ENCODE peak calls at places on chromosomes 1 and 21, in seven cellular contexts. One of them, this sample, is unnamed.

GRCh38 chr1:27517907-27518718 is 28.1 kb upstream of the WASF2 start:
- DNase-seq in mucosa of descending colon: peak; percentile 91
- DNase-seq in cardiac fibroblast: no peak
- DNase-seq in esophagus muscularis mucosa: no peak
- DNase-seq in right lobe of liver: no peak
- DNase-seq in prostate gland: no peak
- DNase-seq in breast epithelium: no peak
- DNase-seq in this sample: peak; percentile 67

GRCh38 chr1:232512712-232513111 is 117.2 kb downstream of the SIPA1L2 start:
- DNase-seq in mucosa of descending colon: no peak
- DNase-seq in cardiac fibroblast: no peak
- DNase-seq in esophagus muscularis mucosa: no peak
- DNase-seq in right lobe of liver: no peak
- DNase-seq in prostate gland: no peak
- DNase-seq in breast epithelium: no peak
- DNase-seq in this sample: no peak

GRCh38 chr1:223628233-223628632 is 37.3 kb downstream of the CAPN8 start:
- DNase-seq in mucosa of descending colon: peak; percentile 58
- DNase-seq in cardiac fibroblast: peak; percentile 27
- DNase-seq in esophagus muscularis mucosa: no peak
- DNase-seq in right lobe of liver: peak; percentile 43
- DNase-seq in prostate gland: peak; percentile 10
- DNase-seq in breast epithelium: no peak
- DNase-seq in this sample: peak; percentile 22

GRCh38 chr1:24769656-24770651 is 24.7 kb downstream of the CLIC4 start:
- DNase-seq in mucosa of descending colon: no peak
- DNase-seq in cardiac fibroblast: peak; percentile 95
- DNase-seq in esophagus muscularis mucosa: peak; percentile 29
- DNase-seq in right lobe of liver: no peak
- DNase-seq in prostate gland: peak; percentile 29
- DNase-seq in breast epithelium: no peak
- DNase-seq in this sample: peak; percentile 86

GRCh38 chr1:186310307-186310706 is 64.7 kb downstream of the TPR start:
- DNase-seq in mucosa of descending colon: no peak
- DNase-seq in cardiac fibroblast: no peak
- DNase-seq in esophagus muscularis mucosa: no peak
- DNase-seq in right lobe of liver: no peak
- DNase-seq in prostate gland: no peak
- DNase-seq in breast epithelium: no peak
- DNase-seq in this sample: no peak

GRCh38 chr1:113451710-113452109 is 61.4 kb downstream of the MAGI3 start:
- DNase-seq in mucosa of descending colon: no peak
- DNase-seq in cardiac fibroblast: no peak
- DNase-seq in esophagus muscularis mucosa: no peak
- DNase-seq in right lobe of liver: no peak
- DNase-seq in prostate gland: no peak
- DNase-seq in breast epithelium: no peak
- DNase-seq in this sample: no peak

GRCh38 chr1:228009116-228009827 is 2.5 kb downstream of the WNT3A start:
- DNase-seq in mucosa of descending colon: no peak
- DNase-seq in cardiac fibroblast: no peak
- DNase-seq in esophagus muscularis mucosa: peak; percentile 85
- DNase-seq in right lobe of liver: no peak
- DNase-seq in prostate gland: no peak
- DNase-seq in breast epithelium: peak; percentile 10
- DNase-seq in this sample: no peak

GRCh38 chr1:45364294-45364693 is 24.1 kb upstream of the MUTYH start:
- DNase-seq in mucosa of descending colon: no peak
- DNase-seq in cardiac fibroblast: no peak
- DNase-seq in esophagus muscularis mucosa: no peak
- DNase-seq in right lobe of liver: no peak
- DNase-seq in prostate gland: no peak
- DNase-seq in breast epithelium: no peak
- DNase-seq in this sample: no peak

GRCh38 chr1:99645199-99645598 is 714 bp upstream of the PALMD start:
- DNase-seq in mucosa of descending colon: no peak
- DNase-seq in cardiac fibroblast: peak; percentile 81
- DNase-seq in esophagus muscularis mucosa: no peak
- DNase-seq in right lobe of liver: peak; percentile 57
- DNase-seq in prostate gland: peak; percentile 68
- DNase-seq in breast epithelium: peak; percentile 67
- DNase-seq in this sample: peak; percentile 91

GRCh38 chr1:37811027-37811655 is 3.1 kb upstream of the YRDC start:
- DNase-seq in mucosa of descending colon: peak; percentile 78
- DNase-seq in cardiac fibroblast: peak; percentile 87
- DNase-seq in esophagus muscularis mucosa: no peak
- DNase-seq in right lobe of liver: peak; percentile 50
- DNase-seq in prostate gland: no peak
- DNase-seq in breast epithelium: peak; percentile 42
- DNase-seq in this sample: peak; percentile 82

GRCh38 chr1:169892819-169893644 is 664 bp downstream of the SCYL3 start:
- DNase-seq in mucosa of descending colon: no peak
- DNase-seq in cardiac fibroblast: peak; percentile 49
- DNase-seq in esophagus muscularis mucosa: no peak
- DNase-seq in right lobe of liver: no peak
- DNase-seq in prostate gland: peak; percentile 10
- DNase-seq in breast epithelium: no peak
- DNase-seq in this sample: peak; percentile 19

GRCh38 chr1:199113265-199113869 is 474.5 kb downstream of the PTPRC start:
- DNase-seq in mucosa of descending colon: peak; percentile 73
- DNase-seq in cardiac fibroblast: peak; percentile 81
- DNase-seq in esophagus muscularis mucosa: no peak
- DNase-seq in right lobe of liver: peak; percentile 42
- DNase-seq in prostate gland: no peak
- DNase-seq in breast epithelium: no peak
- DNase-seq in this sample: peak; percentile 75

GRCh38 chr1:215104283-215104682 is 21.7 kb downstream of the KCNK2 start:
- DNase-seq in mucosa of descending colon: no peak
- DNase-seq in cardiac fibroblast: no peak
- DNase-seq in esophagus muscularis mucosa: no peak
- DNase-seq in right lobe of liver: no peak
- DNase-seq in prostate gland: no peak
- DNase-seq in breast epithelium: no peak
- DNase-seq in this sample: peak; percentile 49

GRCh38 chr1:43521078-43521477 is 9.6 kb upstream of the PTPRF start:
- DNase-seq in mucosa of descending colon: no peak
- DNase-seq in cardiac fibroblast: no peak
- DNase-seq in esophagus muscularis mucosa: no peak
- DNase-seq in right lobe of liver: no peak
- DNase-seq in prostate gland: no peak
- DNase-seq in breast epithelium: no peak
- DNase-seq in this sample: no peak

GRCh38 chr1:196902344-196902743 is 14.5 kb downstream of the CFHR4 start:
- DNase-seq in mucosa of descending colon: no peak
- DNase-seq in cardiac fibroblast: no peak
- DNase-seq in esophagus muscularis mucosa: no peak
- DNase-seq in right lobe of liver: no peak
- DNase-seq in prostate gland: no peak
- DNase-seq in breast epithelium: no peak
- DNase-seq in this sample: no peak

GRCh38 chr1:28258628-28259251 is 578 bp upstream of the SESN2 start:
- DNase-seq in mucosa of descending colon: no peak
- DNase-seq in cardiac fibroblast: no peak
- DNase-seq in esophagus muscularis mucosa: no peak
- DNase-seq in right lobe of liver: no peak
- DNase-seq in prostate gland: no peak
- DNase-seq in breast epithelium: no peak
- DNase-seq in this sample: peak; percentile 54

GRCh38 chr1:93662481-93663190 is 19.0 kb downstream of the BCAR3 start:
- DNase-seq in mucosa of descending colon: no peak
- DNase-seq in cardiac fibroblast: peak; percentile 49
- DNase-seq in esophagus muscularis mucosa: no peak
- DNase-seq in right lobe of liver: no peak
- DNase-seq in prostate gland: no peak
- DNase-seq in breast epithelium: no peak
- DNase-seq in this sample: no peak

GRCh38 chr21:31255036-31255435 is 89.0 kb downstream of the TIAM1 start:
- DNase-seq in mucosa of descending colon: no peak
- DNase-seq in cardiac fibroblast: no peak
- DNase-seq in esophagus muscularis mucosa: no peak
- DNase-seq in right lobe of liver: no peak
- DNase-seq in prostate gland: no peak
- DNase-seq in breast epithelium: no peak
- DNase-seq in this sample: peak; percentile 33

GRCh38 chr21:46605759-46606426 is 1.0 kb upstream of the S100B start:
- DNase-seq in mucosa of descending colon: peak; percentile 55
- DNase-seq in cardiac fibroblast: no peak
- DNase-seq in esophagus muscularis mucosa: no peak
- DNase-seq in right lobe of liver: no peak
- DNase-seq in prostate gland: no peak
- DNase-seq in breast epithelium: no peak
- DNase-seq in this sample: no peak

GRCh38 chr1:151935154-151935553 is 25.8 kb upstream of the THEM4 start:
- DNase-seq in mucosa of descending colon: no peak
- DNase-seq in cardiac fibroblast: peak; percentile 46
- DNase-seq in esophagus muscularis mucosa: peak; percentile 24
- DNase-seq in right lobe of liver: no peak
- DNase-seq in prostate gland: no peak
- DNase-seq in breast epithelium: no peak
- DNase-seq in this sample: no peak

GRCh38 chr1:198653815-198654413 is 15.1 kb downstream of the PTPRC start:
- DNase-seq in mucosa of descending colon: no peak
- DNase-seq in cardiac fibroblast: no peak
- DNase-seq in esophagus muscularis mucosa: no peak
- DNase-seq in right lobe of liver: no peak
- DNase-seq in prostate gland: no peak
- DNase-seq in breast epithelium: no peak
- DNase-seq in this sample: no peak

GRCh38 chr1:245183429-245183828 is 28.6 kb downstream of the KIF26B start:
- DNase-seq in mucosa of descending colon: no peak
- DNase-seq in cardiac fibroblast: no peak
- DNase-seq in esophagus muscularis mucosa: no peak
- DNase-seq in right lobe of liver: no peak
- DNase-seq in prostate gland: no peak
- DNase-seq in breast epithelium: no peak
- DNase-seq in this sample: no peak

GRCh38 chr1:94083653-94084052 is 37.3 kb downstream of the ABCA4 start:
- DNase-seq in mucosa of descending colon: no peak
- DNase-seq in cardiac fibroblast: no peak
- DNase-seq in esophagus muscularis mucosa: no peak
- DNase-seq in right lobe of liver: no peak
- DNase-seq in prostate gland: no peak
- DNase-seq in breast epithelium: no peak
- DNase-seq in this sample: no peak

GRCh38 chr1:31038360-31038759 is 27.2 kb downstream of the PUM1 start:
- DNase-seq in mucosa of descending colon: no peak
- DNase-seq in cardiac fibroblast: peak; percentile 55
- DNase-seq in esophagus muscularis mucosa: no peak
- DNase-seq in right lobe of liver: no peak
- DNase-seq in prostate gland: no peak
- DNase-seq in breast epithelium: no peak
- DNase-seq in this sample: peak; percentile 70

GRCh38 chr1:206705187-206705586 is 20.5 kb downstream of the MAPKAPK2 start:
- DNase-seq in mucosa of descending colon: no peak
- DNase-seq in cardiac fibroblast: peak; percentile 68
- DNase-seq in esophagus muscularis mucosa: no peak
- DNase-seq in right lobe of liver: no peak
- DNase-seq in prostate gland: no peak
- DNase-seq in breast epithelium: no peak
- DNase-seq in this sample: peak; percentile 74

GRCh38 chr1:233082778-233083550 is 132.6 kb downstream of the NTPCR start:
- DNase-seq in mucosa of descending colon: no peak
- DNase-seq in cardiac fibroblast: no peak
- DNase-seq in esophagus muscularis mucosa: no peak
- DNase-seq in right lobe of liver: no peak
- DNase-seq in prostate gland: no peak
- DNase-seq in breast epithelium: no peak
- DNase-seq in this sample: no peak

GRCh38 chr1:226714148-226714547 is 24.9 kb downstream of the ITPKB start:
- DNase-seq in mucosa of descending colon: no peak
- DNase-seq in cardiac fibroblast: no peak
- DNase-seq in esophagus muscularis mucosa: no peak
- DNase-seq in right lobe of liver: no peak
- DNase-seq in prostate gland: no peak
- DNase-seq in breast epithelium: no peak
- DNase-seq in this sample: peak; percentile 93
- H3K4me3 ChIP-seq in mucosa of descending colon: no peak overlapping the region
- H3K4me3 ChIP-seq in cardiac fibroblast: no peak overlapping the region
- H3K4me3 ChIP-seq in esophagus muscularis mucosa: no peak overlapping the region
- H3K4me3 ChIP-seq in right lobe of liver: no peak overlapping the region
- H3K4me3 ChIP-seq in prostate gland: no peak overlapping the region
- H3K4me3 ChIP-seq in breast epithelium: no peak overlapping the region
- H3K4me3 ChIP-seq in this sample: no peak overlapping the region

DNA sequence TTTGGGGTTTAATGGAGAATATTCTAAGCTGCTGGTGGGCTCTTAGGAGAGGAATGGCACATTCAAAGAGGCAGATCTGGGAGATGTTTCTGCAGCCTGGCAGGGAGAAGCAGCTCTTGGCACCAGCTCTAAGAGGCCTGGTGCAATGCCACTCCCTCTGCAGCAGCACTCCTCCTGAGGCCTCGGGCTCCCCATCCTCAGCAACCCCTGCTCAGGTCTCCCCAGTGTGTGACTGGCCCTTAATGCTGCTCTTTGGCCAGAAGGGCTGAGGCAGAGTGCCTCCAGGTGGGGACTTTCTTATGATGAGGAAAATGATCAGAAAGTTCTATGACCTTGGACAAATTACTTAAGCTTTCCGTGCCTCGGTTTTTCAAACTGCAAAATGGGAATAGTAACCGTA is 55.5 kb downstream of the MAB21L3 start:
- DNase-seq in mucosa of descending colon: no peak
- DNase-seq in cardiac fibroblast: no peak
- DNase-seq in esophagus muscularis mucosa: peak; percentile 57
- DNase-seq in right lobe of liver: no peak
- DNase-seq in prostate gland: no peak
- DNase-seq in breast epithelium: no peak
- DNase-seq in this sample: no peak
- TF ChIP-seq CTCF in mucosa of descending colon: no peak
- TF ChIP-seq CTCF in cardiac fibroblast: no peak
- TF ChIP-seq CTCF in esophagus muscularis mucosa: no peak
- TF ChIP-seq CTCF in right lobe of liver: no peak
- TF ChIP-seq CTCF in prostate gland: no peak
- TF ChIP-seq CTCF in breast epithelium: no peak
- TF ChIP-seq CTCF in this sample: no peak

DNA sequence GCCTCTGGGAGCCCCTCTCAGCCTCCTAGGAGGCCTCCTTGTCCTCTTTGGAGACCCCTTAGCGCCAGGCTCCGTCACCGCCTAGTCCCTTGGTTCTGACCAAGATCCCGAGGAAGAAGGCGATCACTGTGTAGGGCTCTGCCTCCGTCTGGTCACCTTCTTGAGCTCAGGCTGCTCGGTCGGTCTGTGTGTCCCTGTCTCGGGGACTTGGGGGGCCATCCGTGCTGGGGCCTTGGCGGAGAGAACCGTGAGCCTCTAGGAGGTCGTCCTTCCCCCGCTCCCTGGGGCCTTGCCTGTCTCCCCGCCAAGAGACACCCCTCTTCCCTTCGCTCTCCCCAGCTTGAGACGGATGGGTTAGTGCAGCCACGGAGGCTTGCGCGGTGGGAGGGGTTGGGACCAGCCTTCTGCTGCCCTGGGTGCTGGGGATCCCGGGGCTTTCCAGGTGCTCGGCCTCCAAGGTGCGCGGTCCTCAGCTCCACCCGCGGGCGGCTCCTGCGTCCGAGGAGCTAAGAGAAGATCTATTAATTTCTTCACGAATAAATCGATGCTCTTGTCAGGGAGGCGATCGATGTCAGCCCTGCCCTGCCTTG is 701 bp upstream of the INSRR start:
- DNase-seq in mucosa of descending colon: no peak
- DNase-seq in cardiac fibroblast: peak; percentile 19
- DNase-seq in esophagus muscularis mucosa: no peak
- DNase-seq in right lobe of liver: no peak
- DNase-seq in prostate gland: no peak
- DNase-seq in breast epithelium: peak; percentile 19
- DNase-seq in this sample: peak; percentile 29
- H3K4me3 ChIP-seq in mucosa of descending colon: no peak overlapping the region
- H3K4me3 ChIP-seq in cardiac fibroblast: peak overlapping the region; percentile 24
- H3K4me3 ChIP-seq in esophagus muscularis mucosa: peak overlapping the region; percentile 42
- H3K4me3 ChIP-seq in right lobe of liver: peak overlapping the region; percentile 24
- H3K4me3 ChIP-seq in prostate gland: peak overlapping the region; percentile 4
- H3K4me3 ChIP-seq in breast epithelium: peak overlapping the region; percentile 30
- H3K4me3 ChIP-seq in this sample: peak overlapping the region; percentile 14

GRCh38 chr1:178282949-178283367 is 189.1 kb downstream of the RASAL2 start:
- DNase-seq in mucosa of descending colon: no peak
- DNase-seq in cardiac fibroblast: peak; percentile 82
- DNase-seq in esophagus muscularis mucosa: no peak
- DNase-seq in right lobe of liver: no peak
- DNase-seq in prostate gland: no peak
- DNase-seq in breast epithelium: no peak
- DNase-seq in this sample: peak; percentile 75
- TF ChIP-seq CTCF in mucosa of descending colon: no peak
- TF ChIP-seq CTCF in cardiac fibroblast: peak; percentile 53
- TF ChIP-seq CTCF in esophagus muscularis mucosa: peak; percentile 34
- TF ChIP-seq CTCF in right lobe of liver: peak; percentile 46
- TF ChIP-seq CTCF in prostate gland: peak; percentile 46
- TF ChIP-seq CTCF in breast epithelium: peak; percentile 34
- TF ChIP-seq CTCF in this sample: peak; percentile 55